ENCODE peak calls at places on chromosomes 6 and 20, in six cellular contexts. N, K, R, F, Y and O are unnamed samples.

GRCh38 chr6:31239854-31240253 is 32.0 kb downstream of the HLA-C start:
- DNase-seq in N (no peak), K (no peak), R (peak; percentile 22), F (no peak), Y (no peak), O (no peak)

GRCh38 chr6:97053643-97054411 is 129.3 kb downstream of the KLHL32 start:
- DNase-seq in N (peak; percentile 21), K (peak; percentile 40), R (peak; percentile 41), F (peak; percentile 18), Y (peak; percentile 26), O (peak; percentile 12)

GRCh38 chr20:58829531-58829941 is 21.2 kb downstream of the GNAS-AS1 start:
- DNase-seq in N (no peak), K (no peak), R (peak; percentile 21), F (no peak), Y (no peak), O (no peak)

GRCh38 chr6:133241901-133242760 is 974 bp downstream of the EYA4 start:
- DNase-seq in N (no peak), K (peak; percentile 49), R (no peak), F (peak; percentile 20), Y (peak; percentile 12), O (peak; percentile 68)

GRCh38 chr6:118708736-118709135 is 57.3 kb upstream of the CEP85L start:
- DNase-seq in N (no peak), K (no peak), R (peak; percentile 79), F (no peak), Y (no peak), O (no peak)

GRCh38 chr6:87281426-87281825 is 41.0 kb upstream of the SMIM8 start:
- DNase-seq in N (no peak), K (peak; percentile 13), R (no peak), F (no peak), Y (no peak), O (peak; percentile 4)

GRCh38 chr6:125002090-125002741 is 40.0 kb downstream of the RNF217 start:
- DNase-seq in N (no peak), K (peak; percentile 18), R (no peak), F (no peak), Y (no peak), O (peak; percentile 86)

GRCh38 chr6:161319231-161319630 is 45.4 kb upstream of the AGPAT4 start:
- DNase-seq in N (no peak), K (no peak), R (no peak), F (no peak), Y (no peak), O (no peak)

GRCh38 chr6:45864651-45865050 is 151.0 kb downstream of the CLIC5 start:
- DNase-seq in N (no peak), K (no peak), R (peak; percentile 59), F (no peak), Y (no peak), O (no peak)

GRCh38 chr6:74170118-74170517 is 474.1 kb downstream of the CD109 start:
- DNase-seq in N (no peak), K (no peak), R (no peak), F (no peak), Y (no peak), O (no peak)

GRCh38 chr6:142322504-142323198 is 20.8 kb downstream of the ADGRG6 start:
- DNase-seq in N (no peak), K (no peak), R (peak; percentile 63), F (no peak), Y (no peak), O (no peak)

GRCh38 chr6:13586936-13587542 is 12.6 kb downstream of the SIRT5 start:
- DNase-seq in N (no peak), K (no peak), R (no peak), F (no peak), Y (no peak), O (no peak)

GRCh38 chr6:161444464-161444863 is 170.6 kb upstream of the AGPAT4 start:
- DNase-seq in N (no peak), K (peak; percentile 36), R (no peak), F (no peak), Y (no peak), O (peak; percentile 55)

GRCh38 chr6:27254566-27254965 is 7.1 kb downstream of the PRSS16 start:
- DNase-seq in N (no peak), K (no peak), R (no peak), F (no peak), Y (no peak), O (no peak)

GRCh38 chr20:20407891-20408805 is 40.2 kb downstream of the INSM1 start:
- DNase-seq in N (peak; percentile 3), K (peak; percentile 46), R (peak; percentile 61), F (no peak), Y (no peak), O (peak; percentile 18)

GRCh38 chr6:148878683-148879082 is 131.9 kb downstream of the UST start:
- DNase-seq in N (no peak), K (no peak), R (no peak), F (no peak), Y (no peak), O (no peak)

GRCh38 chr20:8309638-8310037 is 177.6 kb downstream of the PLCB1 start:
- DNase-seq in N (no peak), K (peak; percentile 54), R (no peak), F (peak; percentile 18), Y (peak; percentile 19), O (peak; percentile 79)

GRCh38 chr6:149897015-149897697 is 757 bp downstream of the RAET1E start:
- DNase-seq in N (peak; percentile 23), K (no peak), R (peak; percentile 83), F (no peak), Y (no peak), O (no peak)

GRCh38 chr6:16160794-16161193 is 31.9 kb downstream of the MYLIP start:
- DNase-seq in N (no peak), K (no peak), R (no peak), F (no peak), Y (no peak), O (no peak)

GRCh38 chr6:25788305-25788922 is 33.9 kb downstream of the SLC17A4 start:
- DNase-seq in N (peak; percentile 45), K (peak; percentile 84), R (peak; percentile 77), F (peak; percentile 27), Y (peak; percentile 60), O (peak; percentile 54)

GRCh38 chr6:32424584-32424983 is 15.1 kb upstream of the HLA-DRA start:
- DNase-seq in N (no peak), K (no peak), R (peak; percentile 74), F (no peak), Y (no peak), O (no peak)

GRCh38 chr20:62707981-62708521 is 585 bp upstream of the NTSR1 start:
- DNase-seq in N (peak; percentile 83), K (peak; percentile 87), R (peak; percentile 56), F (no peak), Y (no peak), O (peak; percentile 65)

GRCh38 chr6:27532820-27533538 is 60.1 kb upstream of the ZNF184 start:
- DNase-seq in N (peak; percentile 68), K (peak; percentile 36), R (peak; percentile 93), F (no peak), Y (no peak), O (peak; percentile 74)

DNA sequence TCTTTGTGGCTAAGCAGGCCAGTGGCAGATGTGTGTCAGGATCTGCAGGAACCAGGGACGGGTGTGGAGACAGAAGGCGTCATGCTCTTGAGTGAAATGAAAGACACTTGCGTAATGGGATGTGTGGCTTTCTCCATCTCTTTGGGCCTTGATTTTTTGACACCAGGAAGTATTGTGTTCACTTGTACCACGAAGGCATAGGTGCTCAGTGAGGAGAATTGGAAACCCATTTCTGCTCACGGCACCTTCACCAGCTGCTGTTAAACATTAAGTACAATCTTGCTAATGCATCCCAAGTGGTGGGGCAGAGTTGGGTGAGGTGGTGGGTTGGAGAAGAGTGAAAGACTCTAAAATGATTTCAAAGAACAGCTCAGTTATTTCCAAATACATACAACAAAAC is 30.0 kb downstream of the GJA10 start:
- DNase-seq in N (no peak), K (no peak), R (no peak), F (no peak), Y (no peak), O (no peak)
- TF ChIP-seq EZH2phosphoT487 in N (no peak), K (no peak), R (no peak), F (no peak), Y (no peak), O (no peak)

DNA sequence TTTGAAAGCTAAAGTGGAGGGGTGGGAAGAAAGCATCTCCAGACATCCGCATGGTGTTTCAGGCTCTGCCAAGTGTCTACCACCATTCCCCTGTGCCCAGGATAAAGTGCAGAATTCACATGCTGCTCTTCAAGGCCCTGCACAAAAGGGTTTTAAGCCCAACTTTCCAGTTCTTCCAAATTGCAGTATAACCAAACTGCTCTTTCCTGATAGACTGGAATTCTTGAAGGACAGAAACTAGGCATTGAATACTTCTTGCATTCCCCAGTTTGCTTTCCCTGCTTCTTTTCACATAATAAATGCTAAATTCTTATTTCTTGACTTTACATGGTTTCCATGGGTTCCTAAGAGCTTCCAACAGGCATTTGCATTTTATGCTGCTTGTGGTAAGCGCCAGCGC is 7.8 kb downstream of the SOX4 start:
- DNase-seq in N (no peak), K (peak; percentile 23), R (no peak), F (no peak), Y (no peak), O (no peak)
- TF ChIP-seq EZH2phosphoT487 in N (no peak), K (no peak), R (no peak), F (no peak), Y (no peak), O (no peak)

GRCh38 chr20:44204156-44204831 is 6.3 kb downstream of the OSER1 start:
- DNase-seq in N (peak; percentile 92), K (no peak), R (peak; percentile 99), F (no peak), Y (peak; percentile 42), O (no peak)
- TF ChIP-seq EZH2phosphoT487 in N (no peak), K (no peak), R (no peak), F (no peak), Y (no peak), O (no peak)

DNA sequence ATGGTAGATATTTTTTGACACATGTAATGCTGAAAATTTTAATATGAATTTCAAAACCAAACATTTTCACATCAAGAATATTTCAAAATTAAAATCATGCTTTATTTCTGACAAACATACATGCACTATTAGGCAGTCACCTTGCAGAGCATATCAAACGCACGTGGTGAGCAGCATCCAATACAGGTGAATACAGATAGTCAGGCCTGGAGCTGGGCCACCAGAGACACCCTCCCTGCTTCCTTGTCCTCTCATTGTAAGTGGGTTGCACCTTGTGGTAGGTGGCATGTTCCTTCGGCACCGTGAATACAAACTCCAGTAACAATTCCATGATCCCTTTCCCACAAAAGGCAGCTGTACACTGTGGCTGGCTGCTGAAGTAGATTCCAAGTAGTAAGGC is 8.9 kb downstream of the REV3L start:
- DNase-seq in N (no peak), K (no peak), R (no peak), F (no peak), Y (no peak), O (no peak)
- TF ChIP-seq EZH2phosphoT487 in N (no peak), K (no peak), R (no peak), F (no peak), Y (no peak), O (no peak)

GRCh38 chr6:5869676-5870075 is 137.0 kb downstream of the NRN1 start:
- DNase-seq in N (no peak), K (no peak), R (no peak), F (peak; percentile 84), Y (no peak), O (no peak)

GRCh38 chr6:5869261-5869660 is 137.5 kb downstream of the NRN1 start:
- DNase-seq in N (no peak), K (no peak), R (no peak), F (peak; percentile 72), Y (no peak), O (no peak)

GRCh38 chr6:5871296-5871695 is 135.4 kb downstream of the NRN1 start:
- DNase-seq in N (no peak), K (no peak), R (no peak), F (peak; percentile 42), Y (no peak), O (no peak)

GRCh38 chr6:5865492-5866031 is 141.2 kb downstream of the NRN1 start:
- DNase-seq in N (no peak), K (no peak), R (no peak), F (no peak), Y (no peak), O (no peak)

GRCh38 chr6:5866547-5867051 is 140.1 kb downstream of the NRN1 start:
- DNase-seq in N (no peak), K (no peak), R (peak; percentile 95), F (peak; percentile 31), Y (peak; percentile 37), O (no peak)
- TF ChIP-seq EZH2phosphoT487 in N (no peak), K (no peak), R (no peak), F (no peak), Y (no peak), O (no peak)